ENCODE peak calls at places on chromosome 21, in nine cellular contexts. S is heart right ventricle; Z is Calu3; R is HFF-Myc; X is foreskin fibroblast; K is mucosa of descending colon; T is activated CD8-positive, alpha-beta T cell treated with anti-CD3 and anti-CD28 coated beads for 36 hours; C is Peyer's patch; J is GM23338. P is an unnamed sample.

GRCh38 chr21:46068516-46069079 is 29.3 kb upstream of the COL6A2 start:
- DNase-seq in S (no peak), Z (no peak), R (no peak), X (no peak), K (no peak), T (no peak), C (no peak), J (no peak), P (no peak)

GRCh38 chr21:15121655-15122120 is 56.9 kb upstream of the NRIP1 start:
- DNase-seq in S (peak; percentile 19), Z (no peak), R (no peak), X (no peak), K (no peak), T (no peak), C (no peak), J (peak; percentile 29), P (no peak)

GRCh38 chr21:46207006-46207919 is 21.3 kb downstream of the LSS start:
- DNase-seq in S (no peak), Z (no peak), R (no peak), X (no peak), K (peak; percentile 40), T (no peak), C (no peak), J (no peak), P (no peak)

GRCh38 chr21:42515708-42516502 is 2.3 kb downstream of the SLC37A1 start:
- DNase-seq in S (no peak), Z (peak; percentile 65), R (no peak), X (no peak), K (no peak), T (no peak), C (no peak), J (peak; percentile 44), P (no peak)

GRCh38 chr21:25383545-25383944 is 223.7 kb downstream of the MRPL39 start:
- DNase-seq in S (no peak), Z (no peak), R (no peak), X (no peak), K (no peak), T (no peak), C (no peak), J (no peak), P (no peak)

GRCh38 chr21:46001821-46002681 is 20.5 kb downstream of the COL6A1 start:
- DNase-seq in S (peak; percentile 6), Z (no peak), R (no peak), X (no peak), K (peak; percentile 43), T (no peak), C (peak; percentile 41), J (no peak), P (peak; percentile 12)

GRCh38 chr21:46005081-46005480 is 23.5 kb downstream of the COL6A1 start:
- DNase-seq in S (no peak), Z (no peak), R (no peak), X (no peak), K (no peak), T (no peak), C (no peak), J (no peak), P (no peak)

GRCh38 chr21:35390013-35390776 is 341.1 kb upstream of the RUNX1 start:
- DNase-seq in S (no peak), Z (no peak), R (no peak), X (peak; percentile 32), K (no peak), T (no peak), C (no peak), J (no peak), P (no peak)

GRCh38 chr21:40194181-40194580 is 326.9 kb downstream of the PCP4 start:
- DNase-seq in S (no peak), Z (no peak), R (no peak), X (no peak), K (no peak), T (no peak), C (no peak), J (no peak), P (no peak)

GRCh38 chr21:32356874-32357395 is 35.9 kb downstream of the URB1 start:
- DNase-seq in S (no peak), Z (no peak), R (no peak), X (no peak), K (no peak), T (no peak), C (no peak), J (no peak), P (no peak)

GRCh38 chr21:21715286-21715969 is 717.2 kb downstream of the NCAM2 start:
- DNase-seq in S (no peak), Z (no peak), R (peak; percentile 46), X (peak; percentile 82), K (no peak), T (no peak), C (no peak), J (no peak), P (no peak)

GRCh38 chr21:27451116-27451515 is 484.2 kb upstream of the ADAMTS5 start:
- DNase-seq in S (no peak), Z (no peak), R (no peak), X (no peak), K (no peak), T (no peak), C (no peak), J (no peak), P (no peak)

GRCh38 chr21:34623519-34623918 is 8.6 kb upstream of the RCAN1 start:
- DNase-seq in S (no peak), Z (no peak), R (no peak), X (no peak), K (no peak), T (no peak), C (no peak), J (no peak), P (no peak)

GRCh38 chr21:39885119-39885848 is 18.0 kb downstream of the PCP4 start:
- DNase-seq in S (peak; percentile 46), Z (no peak), R (no peak), X (no peak), K (no peak), T (no peak), C (no peak), J (no peak), P (no peak)

GRCh38 chr21:37907076-37907475 is 9.2 kb downstream of the KCNJ6 start:
- DNase-seq in S (no peak), Z (no peak), R (no peak), X (no peak), K (no peak), T (no peak), C (no peak), J (no peak), P (no peak)

GRCh38 chr21:37908691-37909090 is 7.6 kb downstream of the KCNJ6 start:
- DNase-seq in S (no peak), Z (no peak), R (no peak), X (no peak), K (no peak), T (no peak), C (no peak), J (no peak), P (no peak)

GRCh38 chr21:37914211-37914900 is 1.9 kb downstream of the KCNJ6 start:
- DNase-seq in S (no peak), Z (no peak), R (no peak), X (no peak), K (no peak), T (peak; percentile 17), C (no peak), J (peak; percentile 85), P (no peak)

GRCh38 chr21:37912616-37913015 is 3.6 kb downstream of the KCNJ6 start:
- DNase-seq in S (no peak), Z (no peak), R (no peak), X (no peak), K (no peak), T (no peak), C (no peak), J (no peak), P (no peak)

GRCh38 chr21:37909936-37910335 is 6.3 kb downstream of the KCNJ6 start:
- DNase-seq in S (no peak), Z (no peak), R (no peak), X (no peak), K (no peak), T (no peak), C (no peak), J (peak; percentile 34), P (no peak)
- TF ChIP-seq CTCF in S (no peak), Z (no peak), R (peak; percentile 15), X (peak; percentile 2), K (no peak), T (no peak), C (no peak), J (peak; percentile 24), P (no peak)

DNA sequence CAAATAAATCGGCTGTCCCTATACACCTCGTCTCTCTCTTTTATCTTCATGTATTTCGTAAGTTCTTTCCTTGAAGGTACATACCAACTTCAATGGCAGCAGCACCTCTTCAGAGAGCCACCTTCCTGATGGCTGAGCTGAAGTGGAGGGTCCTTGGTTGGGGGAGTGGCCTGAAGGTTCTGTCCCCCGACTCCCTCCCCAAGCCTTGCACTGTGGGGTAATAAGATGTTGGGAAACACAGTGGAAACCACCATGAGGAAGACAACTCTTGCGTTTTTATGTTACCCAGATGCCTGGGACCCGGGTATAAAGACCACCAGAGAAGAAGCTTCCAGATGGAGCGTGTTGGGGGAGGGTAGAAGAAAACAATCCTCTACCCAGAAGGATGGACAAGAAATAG is 779 bp downstream of the KRTAP12-3 start:
- DNase-seq in S (no peak), Z (no peak), R (no peak), X (no peak), K (no peak), T (no peak), C (no peak), J (no peak), P (no peak)
- TF ChIP-seq CTCF in S (no peak), Z (no peak), R (no peak), X (no peak), K (no peak), T (no peak), C (no peak), J (no peak), P (no peak)

GRCh38 chr21:37057614-37058013 is 15.3 kb downstream of the PIGP start:
- DNase-seq in S (no peak), Z (no peak), R (no peak), X (no peak), K (no peak), T (no peak), C (no peak), J (no peak), P (no peak)

GRCh38 chr21:37062592-37062933 is 10.3 kb downstream of the PIGP start:
- DNase-seq in S (no peak), Z (no peak), R (no peak), X (no peak), K (no peak), T (no peak), C (no peak), J (no peak), P (no peak)

GRCh38 chr21:37059181-37059580 is 13.7 kb downstream of the PIGP start:
- DNase-seq in S (no peak), Z (no peak), R (no peak), X (no peak), K (no peak), T (no peak), C (no peak), J (no peak), P (no peak)

GRCh38 chr21:37061926-37062591 is 10.8 kb downstream of the PIGP start:
- DNase-seq in S (no peak), Z (no peak), R (no peak), X (no peak), K (no peak), T (no peak), C (no peak), J (no peak), P (no peak)

GRCh38 chr21:37060296-37060695 is 12.6 kb downstream of the PIGP start:
- DNase-seq in S (peak; percentile 27), Z (peak; percentile 39), R (peak; percentile 95), X (peak; percentile 94), K (no peak), T (peak; percentile 67), C (peak; percentile 69), J (peak; percentile 80), P (no peak)
- TF ChIP-seq CTCF in S (no peak), Z (no peak), R (no peak), X (peak; percentile 11), K (no peak), T (no peak), C (no peak), J (no peak), P (no peak)

GRCh38 chr21:17146426-17146825 is 366.4 kb upstream of the CXADR start:
- DNase-seq in S (no peak), Z (no peak), R (no peak), X (no peak), K (no peak), T (no peak), C (no peak), J (peak; percentile 36), P (no peak)
- TF ChIP-seq CTCF in S (no peak), Z (no peak), R (no peak), X (no peak), K (no peak), T (no peak), C (peak; percentile 14), J (peak; percentile 62), P (no peak)

P was measured in natural killer cell.